ENCODE peak calls at places on chromosomes 3 and 15, in seven cellular contexts. R, M, K, I, E, B and O are unnamed samples.

GRCh38 chr3:158802399-158803023 is 657 bp downstream of the MFSD1 start:
- DNase-seq in R (peak; percentile 38), M (no peak), E (no peak), B (no peak), K (no peak), I (no peak), O (no peak)

GRCh38 chr3:55089211-55089610 is 161.4 kb upstream of the LRTM1 start:
- DNase-seq in M (no peak), I (no peak), K (no peak), E (peak; percentile 67), B (no peak), R (no peak), O (no peak)

GRCh38 chr15:57495554-57496235 is 96.0 kb upstream of the MYZAP start:
- DNase-seq in B (no peak), I (no peak), R (no peak), E (peak; percentile 52), K (no peak), M (peak; percentile 26), O (peak; percentile 28)

GRCh38 chr3:29144807-29145206 is 136.1 kb upstream of the RBMS3 start:
- DNase-seq in R (peak; percentile 11), M (no peak), E (peak; percentile 37), K (peak; percentile 35), I (peak; percentile 11), B (no peak), O (no peak)

GRCh38 chr3:130699765-130700164 is 46.9 kb downstream of the PIK3R4 start:
- DNase-seq in R (no peak), E (no peak), B (peak; percentile 10), K (no peak), I (no peak), M (no peak), O (peak; percentile 60)

GRCh38 chr3:79419222-79419621 is 348.6 kb downstream of the ROBO1 start:
- DNase-seq in E (peak; percentile 15), M (no peak), I (no peak), B (no peak), R (peak; percentile 2), K (no peak), O (no peak)

GRCh38 chr3:136251511-136251910 is 1.4 kb downstream of the PCCB start:
- DNase-seq in K (no peak), M (no peak), E (no peak), R (peak; percentile 20), I (no peak), B (no peak), O (no peak)

GRCh38 chr3:112394008-112394616 is 61.2 kb downstream of the CD200 start:
- DNase-seq in B (no peak), I (no peak), R (no peak), M (no peak), E (peak; percentile 24), K (no peak), O (peak; percentile 13)

GRCh38 chr15:47975422-47975821 is 145.4 kb upstream of the SLC24A5 start:
- DNase-seq in E (no peak), B (no peak), R (no peak), M (no peak), I (no peak), K (no peak), O (no peak)

GRCh38 chr3:52294320-52295150 is 6.9 kb downstream of the GLYCTK start:
- DNase-seq in M (no peak), I (no peak), R (no peak), E (no peak), B (no peak), K (no peak), O (no peak)

GRCh38 chr15:80012060-80012726 is 41.2 kb upstream of the BCL2A1 start:
- DNase-seq in I (no peak), K (no peak), E (no peak), M (no peak), B (no peak), R (no peak), O (no peak)

GRCh38 chr3:48474619-48475018 is 28.1 kb downstream of the ATRIP start:
- DNase-seq in K (no peak), B (no peak), I (no peak), E (no peak), M (peak; percentile 92), R (no peak), O (no peak)

GRCh38 chr15:82595766-82596165 is 51.4 kb downstream of the CPEB1 start:
- DNase-seq in K (no peak), E (no peak), M (peak; percentile 71), I (no peak), B (no peak), R (no peak), O (no peak)

DNA sequence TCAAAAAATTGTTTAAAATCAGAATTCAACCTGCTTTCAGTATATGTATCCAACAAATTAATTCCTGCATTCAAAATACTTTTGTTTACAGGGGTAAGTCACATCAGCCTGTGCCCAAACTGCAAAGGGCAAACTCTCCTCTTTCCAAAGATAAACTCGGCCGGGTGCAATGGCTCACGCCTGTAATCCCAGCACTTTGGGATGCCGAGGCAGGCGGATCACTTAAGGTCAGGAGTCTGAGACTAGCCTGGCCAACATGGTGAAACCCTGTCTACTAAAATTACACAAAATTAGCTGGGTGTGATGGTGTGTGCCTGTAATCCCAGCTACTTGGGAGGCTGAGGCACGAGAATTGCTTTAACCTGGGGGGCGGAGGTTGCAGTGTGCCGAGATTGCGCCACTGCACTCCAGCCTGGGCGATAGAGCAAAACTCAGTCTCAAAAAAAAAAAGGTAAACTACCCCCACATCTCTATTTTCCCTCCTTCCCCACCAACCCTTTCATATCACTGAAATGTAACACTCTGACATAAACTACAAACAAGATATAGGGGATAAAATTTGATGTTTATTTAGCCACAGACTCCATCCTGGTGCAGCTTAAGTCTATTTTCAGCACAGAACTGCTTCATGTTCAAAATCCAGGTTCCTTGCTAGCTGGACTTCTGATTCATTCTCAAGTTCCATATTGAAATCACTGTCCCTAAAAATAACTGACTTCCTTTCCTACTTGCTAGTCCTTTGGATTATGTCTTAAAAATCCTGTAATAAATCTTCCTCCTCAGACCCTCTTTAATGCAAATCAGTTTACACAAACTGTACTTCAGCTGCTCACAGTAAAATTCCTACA is 15.4 kb downstream of the UBP1 start:
- DNase-seq in R (no peak), I (no peak), M (no peak), K (peak; percentile 45), E (no peak), B (no peak), O (no peak)
- H3K36me3 ChIP-seq in R (no peaks in the 10 kb centered on the region), I (peaks cover 1% of the 10 kb centered on the region), M (peaks cover 48% of the 10 kb centered on the region), K (no peaks in the 10 kb centered on the region), E (peaks cover 4% of the 10 kb centered on the region), B (peaks cover 6% of the 10 kb centered on the region), O (no peaks in the 10 kb centered on the region)

GRCh38 chr3:177904661-177905060 is 631.6 kb upstream of the KCNMB2 start:
- DNase-seq in B (no peak), E (peak; percentile 80), K (no peak), M (no peak), I (peak; percentile 37), R (no peak), O (no peak)

GRCh38 chr3:177906573-177907229 is 629.5 kb upstream of the KCNMB2 start:
- DNase-seq in M (no peak), I (no peak), K (no peak), B (no peak), R (no peak), E (peak; percentile 49), O (no peak)

GRCh38 chr3:177905173-177905894 is 630.9 kb upstream of the KCNMB2 start:
- DNase-seq in E (peak; percentile 99), K (no peak), B (no peak), R (no peak), M (no peak), I (peak; percentile 72), O (no peak)

DNA sequence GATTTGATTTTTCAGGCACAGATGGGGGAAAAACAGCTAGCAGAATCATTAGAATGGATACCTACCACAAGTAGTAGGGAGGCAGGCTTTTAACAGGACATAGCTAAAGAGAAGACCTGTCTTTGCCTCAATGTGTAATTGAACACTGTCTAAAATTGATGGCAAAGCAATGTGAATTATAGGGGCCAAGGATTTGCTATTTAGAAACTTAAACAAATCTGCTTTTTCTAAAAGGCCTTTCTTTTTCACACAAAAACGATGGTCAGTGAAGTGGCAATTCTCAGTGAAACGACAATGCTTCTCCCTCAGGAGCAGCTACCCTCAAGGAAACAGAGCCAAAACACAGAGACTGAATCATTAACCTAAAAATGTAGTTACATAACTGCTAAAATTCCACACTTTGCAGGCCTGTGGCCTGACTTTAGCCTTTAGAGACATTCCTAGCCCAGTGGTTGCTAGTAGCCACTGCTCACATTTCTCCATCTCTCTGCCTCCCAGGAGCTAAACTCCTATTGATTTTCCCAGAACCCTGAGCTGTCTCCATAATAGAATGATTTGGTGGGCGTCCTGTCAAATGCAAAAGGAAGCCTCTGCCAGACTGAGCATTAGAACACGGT is 630.2 kb upstream of the KCNMB2 start:
- DNase-seq in M (peak; percentile 54), E (peak; percentile 95), R (peak; percentile 51), K (no peak), B (no peak), I (peak; percentile 74), O (no peak)
- H3K4me3 ChIP-seq in M (no peak overlapping the region), E (peak overlapping the region; percentile 31), R (no peak overlapping the region), K (no peak overlapping the region), B (no peak overlapping the region), I (no peak overlapping the region), O (no peak overlapping the region)

DNA sequence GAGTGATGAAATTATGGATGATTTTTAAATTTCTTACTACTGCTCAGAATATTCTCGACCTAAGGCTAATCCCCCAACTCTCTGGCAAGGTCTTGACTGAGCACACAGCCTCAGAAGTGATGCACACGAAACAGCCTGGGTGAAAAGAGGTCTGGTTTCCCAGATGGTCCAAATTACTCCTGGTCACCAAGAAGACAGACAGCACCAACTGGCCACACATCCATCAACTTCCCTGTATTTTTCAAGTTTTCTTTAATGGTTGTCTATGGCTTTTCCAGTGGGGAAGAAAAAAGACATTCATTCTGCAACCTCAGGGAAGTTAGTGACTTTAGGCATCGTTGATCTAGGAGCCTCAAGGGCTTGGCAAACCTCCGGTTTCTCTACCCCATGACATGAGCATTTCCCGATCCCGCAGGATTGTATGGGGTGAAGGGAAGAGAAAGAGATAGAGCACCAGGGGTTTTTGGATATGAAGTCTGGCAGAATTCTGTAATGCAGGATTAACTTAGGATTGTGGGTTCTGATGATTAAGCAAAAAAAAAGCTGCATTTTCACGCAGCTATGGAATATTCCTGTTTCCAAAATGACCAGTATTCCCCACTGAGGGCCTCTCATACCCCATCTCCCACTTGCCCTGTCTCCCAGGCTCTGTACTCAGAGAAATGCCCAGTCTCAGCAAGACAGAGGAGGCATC is 62.2 kb downstream of the UMPS start:
- DNase-seq in M (no peak), B (no peak), I (no peak), K (no peak), E (peak; percentile 39), R (no peak), O (no peak)
- H3K36me3 ChIP-seq in M (peaks cover 89% of the 10 kb centered on the region), B (no peaks in the 10 kb centered on the region), I (peaks cover 4% of the 10 kb centered on the region), K (no peaks in the 10 kb centered on the region), E (peaks cover 8% of the 10 kb centered on the region), R (no peaks in the 10 kb centered on the region), O (no peaks in the 10 kb centered on the region)

DNA sequence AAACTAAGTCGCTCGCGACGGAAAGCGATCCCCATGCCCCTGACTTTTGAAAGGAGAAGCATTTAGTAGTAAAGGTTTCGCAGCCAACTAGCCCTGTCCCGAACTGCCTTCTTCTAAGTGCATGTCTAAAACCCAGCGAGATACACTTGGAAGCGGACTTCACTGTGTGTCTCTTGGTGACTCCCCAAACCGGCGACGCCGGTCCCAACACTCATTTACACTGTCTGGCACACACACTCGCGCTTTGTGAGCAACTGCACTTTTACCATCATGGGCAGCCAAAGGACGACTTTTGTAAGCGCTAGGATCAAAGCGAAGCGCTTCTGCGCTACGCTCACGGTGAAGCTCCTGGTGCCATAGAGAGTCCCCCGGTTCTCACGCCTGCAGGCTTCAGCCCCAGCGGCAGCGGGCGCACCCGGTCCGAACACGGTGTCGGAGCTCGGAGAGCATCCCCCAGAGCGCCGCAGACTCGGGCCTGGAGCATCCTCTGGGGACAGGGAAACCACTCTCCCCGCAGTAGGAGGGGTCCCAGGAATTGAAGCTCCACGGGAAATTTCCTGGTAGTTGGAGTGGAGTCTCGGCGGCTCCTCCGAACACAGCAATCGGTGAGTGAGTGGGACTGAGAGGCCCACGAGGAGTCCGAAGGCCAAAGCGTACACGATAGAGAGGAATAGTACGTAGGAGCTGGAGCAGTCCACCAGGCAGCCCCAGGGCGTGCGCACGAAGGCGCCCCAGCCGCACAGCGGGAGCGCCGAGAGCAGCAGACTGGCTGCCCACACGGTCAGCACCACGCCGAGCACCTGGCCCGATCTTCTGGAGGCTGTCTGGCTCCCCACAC is 1.4 kb downstream of the GPR149 start:
- DNase-seq in I (no peak), E (no peak), K (no peak), M (peak; percentile 79), B (no peak), R (no peak), O (no peak)
- H3K4me3 ChIP-seq in I (no peak overlapping the region), E (peak overlapping the region; percentile 46), K (no peak overlapping the region), M (peak overlapping the region; percentile 73), B (no peak overlapping the region), R (no peak overlapping the region), O (no peak overlapping the region)